ENCODE peak calls at places on chromosome 3, in nine cellular contexts. One of them, this sample, is unnamed.

GRCh38 chr3:83435173-83435572 is 1523.6 kb upstream of the CADM2 start:
- DNase-seq in fibroblast of pulmonary artery: no peak
- DNase-seq in epithelial cell of esophagus: no peak
- DNase-seq in GM06990: no peak
- DNase-seq in upper lobe of left lung: no peak
- DNase-seq in body of pancreas: no peak
- DNase-seq in dorsolateral prefrontal cortex: no peak
- DNase-seq in epithelial cell of proximal tubule: no peak
- DNase-seq in Panc1: no peak
- DNase-seq in this sample: no peak

GRCh38 chr3:57079221-57079831 is 18.9 kb downstream of the SPATA12 start:
- DNase-seq in Panc1: no peak
- DNase-seq in upper lobe of left lung: peak
- DNase-seq in GM06990: peak
- DNase-seq in dorsolateral prefrontal cortex: no peak
- DNase-seq in fibroblast of pulmonary artery: no peak
- DNase-seq in epithelial cell of esophagus: peak
- DNase-seq in body of pancreas: peak
- DNase-seq in epithelial cell of proximal tubule: no peak
- DNase-seq in this sample: peak

GRCh38 chr3:174821477-174821876 is 37.7 kb upstream of the NAALADL2 start:
- DNase-seq in dorsolateral prefrontal cortex: no peak
- DNase-seq in GM06990: no peak
- DNase-seq in Panc1: no peak
- DNase-seq in fibroblast of pulmonary artery: peak
- DNase-seq in epithelial cell of proximal tubule: no peak
- DNase-seq in body of pancreas: no peak
- DNase-seq in epithelial cell of esophagus: no peak
- DNase-seq in upper lobe of left lung: no peak
- DNase-seq in this sample: peak

GRCh38 chr3:189710620-189711388 is 79.6 kb downstream of the TP63 start:
- DNase-seq in Panc1: peak
- DNase-seq in body of pancreas: peak
- DNase-seq in upper lobe of left lung: peak
- DNase-seq in fibroblast of pulmonary artery: peak
- DNase-seq in GM06990: peak
- DNase-seq in epithelial cell of proximal tubule: peak
- DNase-seq in dorsolateral prefrontal cortex: no peak
- DNase-seq in epithelial cell of esophagus: peak
- DNase-seq in this sample: no peak

GRCh38 chr3:184334470-184335158 is 2.8 kb upstream of the FAM131A start:
- DNase-seq in fibroblast of pulmonary artery: peak
- DNase-seq in body of pancreas: no peak
- DNase-seq in upper lobe of left lung: no peak
- DNase-seq in dorsolateral prefrontal cortex: no peak
- DNase-seq in GM06990: no peak
- DNase-seq in Panc1: peak
- DNase-seq in epithelial cell of proximal tubule: no peak
- DNase-seq in epithelial cell of esophagus: peak
- DNase-seq in this sample: peak

GRCh38 chr3:104385421-104385820 is 981.3 kb upstream of the ALCAM start:
- DNase-seq in body of pancreas: peak
- DNase-seq in dorsolateral prefrontal cortex: no peak
- DNase-seq in GM06990: no peak
- DNase-seq in Panc1: no peak
- DNase-seq in epithelial cell of proximal tubule: no peak
- DNase-seq in upper lobe of left lung: no peak
- DNase-seq in epithelial cell of esophagus: no peak
- DNase-seq in fibroblast of pulmonary artery: peak
- DNase-seq in this sample: no peak

GRCh38 chr3:136962961-136963360 is 5.2 kb downstream of the IL20RB start:
- DNase-seq in upper lobe of left lung: no peak
- DNase-seq in epithelial cell of esophagus: no peak
- DNase-seq in dorsolateral prefrontal cortex: no peak
- DNase-seq in epithelial cell of proximal tubule: no peak
- DNase-seq in fibroblast of pulmonary artery: no peak
- DNase-seq in Panc1: no peak
- DNase-seq in body of pancreas: no peak
- DNase-seq in GM06990: no peak
- DNase-seq in this sample: no peak

GRCh38 chr3:15331606-15332404 is 581 bp downstream of the SH3BP5 start:
- DNase-seq in upper lobe of left lung: peak
- DNase-seq in epithelial cell of proximal tubule: no peak
- DNase-seq in GM06990: peak
- DNase-seq in body of pancreas: peak
- DNase-seq in epithelial cell of esophagus: peak
- DNase-seq in Panc1: no peak
- DNase-seq in fibroblast of pulmonary artery: no peak
- DNase-seq in dorsolateral prefrontal cortex: no peak
- DNase-seq in this sample: peak

GRCh38 chr3:82082796-82083195 is 321.4 kb upstream of the GBE1 start:
- DNase-seq in fibroblast of pulmonary artery: no peak
- DNase-seq in body of pancreas: no peak
- DNase-seq in Panc1: no peak
- DNase-seq in dorsolateral prefrontal cortex: no peak
- DNase-seq in epithelial cell of proximal tubule: no peak
- DNase-seq in GM06990: no peak
- DNase-seq in upper lobe of left lung: no peak
- DNase-seq in epithelial cell of esophagus: no peak
- DNase-seq in this sample: no peak

GRCh38 chr3:168467085-168467714 is 371.5 kb upstream of the GOLIM4 start:
- DNase-seq in dorsolateral prefrontal cortex: no peak
- DNase-seq in epithelial cell of esophagus: peak
- DNase-seq in body of pancreas: peak
- DNase-seq in upper lobe of left lung: peak
- DNase-seq in Panc1: no peak
- DNase-seq in GM06990: peak
- DNase-seq in epithelial cell of proximal tubule: no peak
- DNase-seq in fibroblast of pulmonary artery: peak
- DNase-seq in this sample: no peak

DNA sequence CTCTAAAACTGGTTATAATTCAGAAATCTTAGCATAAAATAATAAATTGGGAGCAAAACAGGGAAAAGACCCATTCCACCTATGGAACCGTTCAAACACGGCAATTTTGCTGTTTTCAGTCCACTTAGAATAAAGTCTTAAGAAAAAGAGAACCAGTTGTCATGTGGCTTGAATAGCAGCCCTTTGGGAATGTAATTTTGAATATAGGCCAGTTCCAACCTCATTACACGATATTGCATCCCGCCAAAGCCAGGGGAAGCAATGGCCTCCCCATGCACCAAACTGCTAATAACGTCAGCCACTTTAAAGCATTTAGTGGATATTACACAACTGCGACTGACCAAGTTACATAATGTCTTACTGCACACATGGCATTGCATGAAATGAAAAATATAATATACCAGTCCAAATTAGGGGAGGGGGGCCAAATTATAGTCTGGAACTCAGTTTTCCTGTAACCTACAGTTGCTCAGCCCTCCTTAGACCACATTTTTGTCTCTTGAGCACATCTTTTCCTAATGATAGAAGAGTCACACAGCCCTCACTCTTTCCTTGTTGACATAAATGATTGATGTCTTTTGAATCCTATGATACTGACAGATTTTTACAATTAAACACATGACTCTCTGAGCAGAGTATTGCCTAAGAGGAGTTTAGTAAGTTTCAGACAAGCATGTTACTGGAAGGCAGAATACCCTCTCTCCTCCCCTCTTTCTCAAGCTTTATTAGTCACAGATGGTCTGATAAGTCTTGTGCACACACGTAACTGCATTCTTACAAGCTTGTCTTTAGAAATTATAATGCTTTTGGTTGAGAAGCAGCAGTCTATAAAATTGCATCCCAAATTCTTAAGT is 1.0 kb upstream of the PLD1 start:
- DNase-seq in dorsolateral prefrontal cortex: no peak
- DNase-seq in epithelial cell of proximal tubule: no peak
- DNase-seq in upper lobe of left lung: peak
- DNase-seq in body of pancreas: no peak
- DNase-seq in epithelial cell of esophagus: peak
- DNase-seq in Panc1: peak
- DNase-seq in fibroblast of pulmonary artery: peak
- DNase-seq in GM06990: no peak
- DNase-seq in this sample: no peak
- H3K4me3 ChIP-seq in dorsolateral prefrontal cortex: no peak
- H3K4me3 ChIP-seq in epithelial cell of proximal tubule: peak
- H3K4me3 ChIP-seq in upper lobe of left lung: peak
- H3K4me3 ChIP-seq in body of pancreas: no peak
- H3K4me3 ChIP-seq in epithelial cell of esophagus: peak
- H3K4me3 ChIP-seq in Panc1: peak
- H3K4me3 ChIP-seq in fibroblast of pulmonary artery: peak
- H3K4me3 ChIP-seq in GM06990: no peak
- H3K4me3 ChIP-seq in this sample: no peak

DNA sequence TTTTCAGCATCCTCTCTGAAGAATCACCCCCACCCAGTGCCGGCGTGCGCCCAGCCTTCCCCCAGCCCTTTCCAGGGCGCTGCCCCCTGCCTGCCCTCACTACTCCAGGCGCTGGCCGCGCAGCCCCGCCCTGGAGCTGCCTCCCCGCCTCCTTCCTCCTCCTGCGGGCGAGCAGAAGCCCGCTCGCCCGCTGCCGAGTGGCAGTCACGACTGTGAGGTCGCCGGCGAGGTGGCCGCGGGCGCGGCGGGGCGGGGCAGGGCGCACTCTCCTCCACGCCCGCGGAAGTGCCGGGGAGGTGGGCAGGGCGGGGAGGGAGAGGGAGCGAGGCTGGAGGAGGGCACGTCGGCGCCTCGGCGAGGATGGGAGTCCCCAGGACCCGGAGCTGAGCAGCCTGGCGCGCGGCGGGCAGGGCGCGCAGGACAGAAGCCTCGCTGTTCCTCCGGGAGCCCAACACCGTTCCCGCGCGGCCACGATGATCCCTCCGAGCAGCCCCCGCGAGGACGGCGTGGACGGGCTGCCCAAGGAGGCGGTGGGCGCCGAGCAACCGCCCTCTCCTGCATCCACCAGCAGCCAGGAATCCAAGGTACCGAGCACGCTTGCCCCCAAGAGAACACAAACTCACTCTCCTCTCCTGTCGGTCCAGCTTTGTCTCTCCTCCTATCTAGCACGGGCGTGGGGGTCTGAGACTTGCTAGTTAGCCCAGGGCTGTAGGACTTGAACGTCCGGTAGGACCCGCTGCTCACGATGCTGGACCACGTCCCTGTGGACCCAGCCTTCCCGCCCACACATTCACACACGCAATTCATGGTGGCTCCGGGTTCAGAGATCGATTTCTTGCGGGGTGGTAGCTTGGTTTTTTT is at the start of gene STAC:
- DNase-seq in Panc1: no peak
- DNase-seq in fibroblast of pulmonary artery: no peak
- DNase-seq in body of pancreas: peak
- DNase-seq in upper lobe of left lung: peak
- DNase-seq in epithelial cell of proximal tubule: no peak
- DNase-seq in GM06990: peak
- DNase-seq in epithelial cell of esophagus: peak
- DNase-seq in dorsolateral prefrontal cortex: no peak
- DNase-seq in this sample: peak
- H3K4me3 ChIP-seq in Panc1: peak
- H3K4me3 ChIP-seq in fibroblast of pulmonary artery: peak
- H3K4me3 ChIP-seq in body of pancreas: no peak
- H3K4me3 ChIP-seq in upper lobe of left lung: peak
- H3K4me3 ChIP-seq in epithelial cell of proximal tubule: peak
- H3K4me3 ChIP-seq in GM06990: no peak
- H3K4me3 ChIP-seq in epithelial cell of esophagus: peak
- H3K4me3 ChIP-seq in dorsolateral prefrontal cortex: peak
- H3K4me3 ChIP-seq in this sample: peak

GRCh38 chr3:46659285-46659684 is 34.2 kb downstream of the ALS2CL start:
- DNase-seq in epithelial cell of esophagus: peak
- DNase-seq in Panc1: no peak
- DNase-seq in body of pancreas: no peak
- DNase-seq in fibroblast of pulmonary artery: no peak
- DNase-seq in dorsolateral prefrontal cortex: no peak
- DNase-seq in GM06990: no peak
- DNase-seq in epithelial cell of proximal tubule: no peak
- DNase-seq in upper lobe of left lung: no peak
- DNase-seq in this sample: peak
- H3K4me3 ChIP-seq in epithelial cell of esophagus: no peak
- H3K4me3 ChIP-seq in Panc1: no peak
- H3K4me3 ChIP-seq in body of pancreas: no peak
- H3K4me3 ChIP-seq in fibroblast of pulmonary artery: no peak
- H3K4me3 ChIP-seq in dorsolateral prefrontal cortex: no peak
- H3K4me3 ChIP-seq in GM06990: no peak
- H3K4me3 ChIP-seq in epithelial cell of proximal tubule: no peak
- H3K4me3 ChIP-seq in upper lobe of left lung: no peak
- H3K4me3 ChIP-seq in this sample: no peak

GRCh38 chr3:143000525-143000924 is 845 bp upstream of the U2SURP start:
- DNase-seq in dorsolateral prefrontal cortex: no peak
- DNase-seq in GM06990: no peak
- DNase-seq in epithelial cell of proximal tubule: no peak
- DNase-seq in fibroblast of pulmonary artery: peak
- DNase-seq in Panc1: no peak
- DNase-seq in body of pancreas: peak
- DNase-seq in upper lobe of left lung: no peak
- DNase-seq in epithelial cell of esophagus: peak
- DNase-seq in this sample: no peak

GRCh38 chr3:143001034-143001368 is 369 bp upstream of the U2SURP start:
- DNase-seq in GM06990: no peak
- DNase-seq in fibroblast of pulmonary artery: no peak
- DNase-seq in dorsolateral prefrontal cortex: no peak
- DNase-seq in Panc1: no peak
- DNase-seq in upper lobe of left lung: no peak
- DNase-seq in epithelial cell of proximal tubule: no peak
- DNase-seq in epithelial cell of esophagus: no peak
- DNase-seq in body of pancreas: no peak
- DNase-seq in this sample: no peak

GRCh38 chr3:143002727-143003126 is 1.4 kb downstream of the U2SURP start:
- DNase-seq in fibroblast of pulmonary artery: no peak
- DNase-seq in dorsolateral prefrontal cortex: no peak
- DNase-seq in GM06990: no peak
- DNase-seq in epithelial cell of proximal tubule: no peak
- DNase-seq in upper lobe of left lung: no peak
- DNase-seq in body of pancreas: no peak
- DNase-seq in epithelial cell of esophagus: no peak
- DNase-seq in Panc1: no peak
- DNase-seq in this sample: no peak

GRCh38 chr3:143001369-143002082 is at the start of gene U2SURP:
- DNase-seq in GM06990: peak
- DNase-seq in body of pancreas: peak
- DNase-seq in epithelial cell of esophagus: peak
- DNase-seq in upper lobe of left lung: peak
- DNase-seq in Panc1: peak
- DNase-seq in fibroblast of pulmonary artery: peak
- DNase-seq in dorsolateral prefrontal cortex: peak
- DNase-seq in epithelial cell of proximal tubule: peak
- DNase-seq in this sample: peak

DNA sequence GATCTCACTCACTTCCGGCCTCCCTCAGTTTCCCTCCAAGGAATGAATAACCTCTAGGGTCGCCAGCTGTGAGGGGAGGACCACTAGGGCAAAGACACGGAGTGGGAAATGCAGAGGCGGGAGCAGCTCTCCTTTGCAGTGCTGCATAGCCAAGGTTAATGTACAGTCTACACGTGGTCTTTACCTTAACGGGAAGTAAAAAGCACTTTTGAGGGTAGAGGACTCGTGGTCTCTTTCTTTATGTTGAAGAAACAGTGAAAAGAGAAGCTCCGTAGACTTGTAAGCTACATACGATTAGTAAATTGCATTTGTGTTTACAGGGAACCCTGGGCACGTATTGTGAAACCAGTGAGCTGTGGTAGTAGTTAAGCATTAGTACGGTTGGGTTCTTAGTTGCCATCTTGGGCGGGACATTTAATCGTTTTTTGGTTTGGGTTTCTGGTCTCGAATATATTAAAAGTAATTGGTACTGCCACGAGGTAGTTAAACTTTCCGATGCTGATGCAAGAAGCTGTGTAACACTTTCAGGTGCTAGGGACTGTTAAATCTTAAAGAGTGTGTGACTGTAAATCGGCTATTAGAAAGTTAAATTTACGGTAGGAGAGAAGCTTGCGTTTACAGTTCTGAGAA is 828 bp downstream of the U2SURP start:
- DNase-seq in fibroblast of pulmonary artery: peak
- DNase-seq in dorsolateral prefrontal cortex: no peak
- DNase-seq in epithelial cell of esophagus: peak
- DNase-seq in GM06990: no peak
- DNase-seq in body of pancreas: no peak
- DNase-seq in epithelial cell of proximal tubule: no peak
- DNase-seq in Panc1: no peak
- DNase-seq in upper lobe of left lung: no peak
- DNase-seq in this sample: no peak
- H3K4me3 ChIP-seq in fibroblast of pulmonary artery: peak
- H3K4me3 ChIP-seq in dorsolateral prefrontal cortex: peak
- H3K4me3 ChIP-seq in epithelial cell of esophagus: peak
- H3K4me3 ChIP-seq in GM06990: peak
- H3K4me3 ChIP-seq in body of pancreas: peak
- H3K4me3 ChIP-seq in epithelial cell of proximal tubule: peak
- H3K4me3 ChIP-seq in Panc1: peak
- H3K4me3 ChIP-seq in upper lobe of left lung: peak
- H3K4me3 ChIP-seq in this sample: peak

This sample was measured in BE2C.